ENCODE peak calls at places on chromosome 6, in eight cellular contexts. H is ovary, F is astrocyte of the spinal cord, Q is heart left ventricle, Z is GM13976, J is upper lobe of right lung, V is AG04450, E is kidney epithelial cell. R is an unnamed sample.
A peak's percentile ranks its signal among the peaks of the same experiment; 100 is the strongest.

GRCh38 chr6:13548500-13549210 is 25.7 kb upstream of the SIRT5 start:
- DNase-seq in Z (no peak), J (no peak), F (no peak), V (no peak), E (no peak), H (no peak), Q (no peak), R (no peak)

GRCh38 chr6:158516098-158516497 is 43.8 kb upstream of the TMEM181 start:
- DNase-seq in Q (no peak), Z (no peak), V (no peak), H (no peak), F (no peak), J (no peak), E (no peak), R (no peak)

GRCh38 chr6:123009101-123009500 is 13.1 kb downstream of the CLVS2 start:
- DNase-seq in Q (no peak), V (no peak), F (no peak), H (no peak), J (no peak), Z (no peak), E (no peak), R (no peak)

GRCh38 chr6:166252601-166253000 is 55.6 kb downstream of the PRR18 start:
- DNase-seq in Z (no peak), V (no peak), H (no peak), J (no peak), F (no peak), Q (no peak), E (no peak), R (no peak)

GRCh38 chr6:37501632-37502466 is 2.2 kb upstream of the CCDC167 start:
- DNase-seq in V (no peak), J (no peak), H (no peak), E (no peak), Q (no peak), F (no peak), Z (no peak), R (no peak)

GRCh38 chr6:37304766-37305165 is 46.8 kb upstream of the TMEM217 start:
- DNase-seq in H (no peak), Z (no peak), E (no peak), Q (no peak), V (no peak), J (no peak), F (no peak), R (no peak)

GRCh38 chr6:162238675-162239074 is 488.9 kb downstream of the PRKN start:
- DNase-seq in Q (no peak), Z (no peak), H (no peak), F (no peak), E (no peak), J (no peak), V (no peak), R (no peak)

GRCh38 chr6:4313044-4313686 is 177.8 kb upstream of the ECI2 start:
- DNase-seq in J (no peak), Z (no peak), H (no peak), E (peak; percentile 80), V (peak; percentile 55), Q (no peak), F (peak; percentile 93), R (no peak)

GRCh38 chr6:44074383-44075136 is 52.7 kb downstream of the MRPL14 start:
- DNase-seq in F (peak; percentile 82), Z (peak; percentile 88), Q (peak; percentile 86), E (no peak), J (peak; percentile 82), V (peak; percentile 61), H (peak; percentile 60), R (peak; percentile 91)

GRCh38 chr6:151388997-151389639 is 2.2 kb downstream of the ZBTB2 start:
- DNase-seq in H (no peak), J (no peak), F (no peak), E (no peak), Q (no peak), Z (no peak), V (no peak), R (no peak)

GRCh38 chr6:145368075-145368474 is 367.2 kb downstream of the EPM2A start:
- DNase-seq in Q (no peak), F (no peak), V (no peak), H (no peak), E (no peak), Z (no peak), J (no peak), R (no peak)

GRCh38 chr6:84422380-84422968 is 195.0 kb upstream of the CEP162 start:
- DNase-seq in Q (peak; percentile 69), F (peak; percentile 78), H (no peak), J (peak; percentile 65), V (peak; percentile 15), Z (peak; percentile 26), E (peak; percentile 10), R (peak; percentile 9)

GRCh38 chr6:125132058-125132457 is 21.5 kb upstream of the TPD52L1 start:
- DNase-seq in F (no peak), J (no peak), Z (no peak), H (no peak), Q (no peak), E (no peak), V (no peak), R (no peak)

GRCh38 chr6:29793036-29793356 is 34.6 kb upstream of the HLA-G start:
- DNase-seq in V (no peak), J (no peak), Q (no peak), Z (no peak), H (no peak), E (no peak), F (no peak), R (no peak)

GRCh38 chr6:43239054-43239453 is 4.2 kb upstream of the TTBK1 start:
- DNase-seq in Z (no peak), J (no peak), E (no peak), Q (no peak), H (no peak), V (no peak), F (no peak), R (no peak)

GRCh38 chr6:39209360-39209811 is 19.9 kb downstream of the KCNK5 start:
- DNase-seq in F (no peak), Z (no peak), Q (peak; percentile 25), J (no peak), V (no peak), H (no peak), E (no peak), R (no peak)

GRCh38 chr6:113414511-113414910 is 442.6 kb upstream of the MARCKS start:
- DNase-seq in Z (no peak), V (peak; percentile 36), J (no peak), H (peak; percentile 12), E (no peak), F (peak; percentile 71), Q (no peak), R (no peak)

GRCh38 chr6:76697585-76697984 is 625.1 kb upstream of the IMPG1 start:
- DNase-seq in Q (no peak), H (no peak), F (peak; percentile 37), E (no peak), J (no peak), V (no peak), Z (no peak), R (no peak)
- TF ChIP-seq CTCF in Q (no peak), H (no peak), F (peak; percentile 37), E (no peak), J (no peak), V (peak; percentile 19), Z (no peak), R (no peak)

GRCh38 chr6:137473651-137474050 is 20.5 kb downstream of the OLIG3 start:
- DNase-seq in F (no peak), E (no peak), Z (no peak), H (no peak), Q (no peak), J (no peak), V (no peak), R (no peak)

GRCh38 chr6:137472738-137473137 is 21.5 kb downstream of the OLIG3 start:
- DNase-seq in J (no peak), V (no peak), E (no peak), F (no peak), Z (no peak), H (no peak), Q (no peak), R (no peak)

GRCh38 chr6:137471497-137471896 is 22.7 kb downstream of the OLIG3 start:
- DNase-seq in H (no peak), Z (no peak), F (no peak), E (no peak), Q (no peak), J (no peak), V (no peak), R (no peak)

GRCh38 chr6:137471951-137472350 is 22.2 kb downstream of the OLIG3 start:
- DNase-seq in E (no peak), V (no peak), J (no peak), Z (no peak), F (no peak), Q (no peak), H (no peak), R (no peak)

GRCh38 chr6:137475103-137475502 is 19.1 kb downstream of the OLIG3 start:
- DNase-seq in Z (no peak), E (no peak), Q (no peak), V (no peak), F (no peak), H (no peak), J (no peak), R (no peak)
- TF ChIP-seq CTCF in Z (no peak), E (no peak), Q (no peak), V (no peak), F (no peak), H (no peak), J (no peak), R (no peak)

GRCh38 chr6:79404677-79405076 is 132.6 kb downstream of the LCA5 start:
- DNase-seq in E (no peak), F (no peak), Z (no peak), V (no peak), J (no peak), H (no peak), Q (no peak), R (no peak)

GRCh38 chr6:79403525-79403924 is 133.7 kb downstream of the LCA5 start:
- DNase-seq in V (no peak), Q (no peak), J (no peak), H (no peak), E (no peak), F (no peak), Z (no peak), R (no peak)

GRCh38 chr6:79399499-79399898 is 137.7 kb downstream of the LCA5 start:
- DNase-seq in H (no peak), E (no peak), V (no peak), F (no peak), Z (no peak), J (no peak), Q (no peak), R (no peak)

GRCh38 chr6:79408598-79408997 is 128.6 kb downstream of the LCA5 start:
- DNase-seq in Z (no peak), E (no peak), F (no peak), H (no peak), J (no peak), Q (no peak), V (no peak), R (no peak)

DNA sequence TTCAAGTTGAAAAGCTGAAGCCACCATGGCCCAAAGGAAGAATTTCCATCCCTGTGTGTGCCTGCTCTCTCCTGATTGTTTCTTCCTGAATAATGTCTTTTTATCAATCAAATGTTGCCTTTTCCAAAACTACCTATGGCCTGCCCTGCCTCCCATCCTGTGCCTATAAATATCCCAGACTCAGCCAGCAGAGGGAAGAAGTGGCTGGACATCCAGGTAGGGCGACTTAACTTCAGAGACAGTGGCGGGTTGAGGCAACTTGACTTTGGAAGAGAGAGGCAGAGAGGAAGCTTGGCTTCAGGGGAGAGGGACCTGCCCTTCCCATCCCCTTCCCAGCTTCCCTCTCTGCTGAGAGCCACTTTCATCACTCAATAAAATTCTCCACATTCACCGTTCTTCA is 133.0 kb downstream of the LCA5 start:
- DNase-seq in H (no peak), V (no peak), Q (no peak), J (no peak), F (no peak), E (no peak), Z (no peak), R (no peak)
- TF ChIP-seq CTCF in H (no peak), V (no peak), Q (no peak), J (no peak), F (no peak), E (no peak), Z (no peak), R (no peak)

GRCh38 chr6:34226731-34227586 is 9.7 kb upstream of the HMGA1 start:
- DNase-seq in V (no peak), Q (no peak), Z (no peak), F (no peak), E (no peak), H (no peak), J (no peak), R (no peak)
- TF ChIP-seq CTCF in V (no peak), Q (no peak), Z (no peak), F (no peak), E (no peak), H (no peak), J (no peak), R (peak; percentile 8)

R was measured in GM13977.